ENCODE peak calls at places on chromosomes 5 and 9, in seven cellular contexts. L is iris pigment epithelial cell, O is thyroid gland, Y is hippocampal formation, S is esophagus muscularis mucosa, N is EL, J is hypothalamus. Z is an unnamed sample.

GRCh38 chr5:63240063-63240755 is 661.6 kb downstream of the LRRC70 start:
- DNase-seq in L (no peak), O (no peak), Y (no peak), S (no peak), N (no peak), J (no peak), Z (peak; percentile 3)

GRCh38 chr9:32873131-32873530 is 89.8 kb downstream of the TMEM215 start:
- DNase-seq in L (no peak), O (peak; percentile 96), Y (no peak), S (peak; percentile 55), N (no peak), J (no peak), Z (no peak)

GRCh38 chr9:12659220-12659619 is 34.0 kb upstream of the TYRP1 start:
- DNase-seq in L (no peak), O (no peak), Y (no peak), S (no peak), N (no peak), J (no peak), Z (no peak)

GRCh38 chr5:138762110-138762509 is 8.9 kb downstream of the CTNNA1 start:
- DNase-seq in L (no peak), O (no peak), Y (no peak), S (no peak), N (no peak), J (no peak), Z (no peak)

GRCh38 chr5:168328804-168329203 is 37.4 kb downstream of the WWC1 start:
- DNase-seq in L (peak; percentile 45), O (peak; percentile 44), Y (no peak), S (no peak), N (no peak), J (no peak), Z (no peak)

GRCh38 chr9:34647651-34648050 is 1.2 kb downstream of the GALT start:
- DNase-seq in L (no peak), O (no peak), Y (no peak), S (no peak), N (no peak), J (no peak), Z (no peak)

GRCh38 chr5:65967288-65968066 is 41.1 kb downstream of the ERBIN start:
- DNase-seq in L (no peak), O (no peak), Y (no peak), S (no peak), N (no peak), J (no peak), Z (no peak)

GRCh38 chr5:179254638-179255271 is 90.5 kb downstream of the ADAMTS2 start:
- DNase-seq in L (no peak), O (no peak), Y (no peak), S (no peak), N (no peak), J (no peak), Z (no peak)

GRCh38 chr5:126189862-126190261 is 233.3 kb upstream of the GRAMD2B start:
- DNase-seq in L (no peak), O (no peak), Y (no peak), S (no peak), N (no peak), J (no peak), Z (no peak)

GRCh38 chr5:54136666-54137440 is 173.5 kb downstream of the ARL15 start:
- DNase-seq in L (no peak), O (no peak), Y (no peak), S (no peak), N (no peak), J (no peak), Z (no peak)

GRCh38 chr9:113654605-113655193 is 191.2 kb downstream of the RGS3 start:
- DNase-seq in L (no peak), O (no peak), Y (no peak), S (no peak), N (no peak), J (no peak), Z (peak; percentile 80)

GRCh38 chr5:77852514-77853352 is 76.6 kb upstream of the TBCA start:
- DNase-seq in L (peak; percentile 88), O (peak; percentile 84), Y (peak; percentile 37), S (peak; percentile 82), N (peak; percentile 75), J (peak; percentile 72), Z (peak; percentile 26)

GRCh38 chr9:98707158-98708102 is 1.3 kb downstream of the GABBR2 start:
- DNase-seq in L (peak; percentile 88), O (peak; percentile 89), Y (peak; percentile 18), S (no peak), N (peak; percentile 83), J (peak; percentile 48), Z (peak; percentile 75)

GRCh38 chr9:118896356-118897000 is 472.8 kb downstream of the BRINP1 start:
- DNase-seq in L (no peak), O (no peak), Y (no peak), S (no peak), N (peak; percentile 1), J (no peak), Z (no peak)

GRCh38 chr5:151647320-151647861 is 39.3 kb downstream of the SPARC start:
- DNase-seq in L (no peak), O (no peak), Y (no peak), S (no peak), N (no peak), J (no peak), Z (no peak)

GRCh38 chr5:8216921-8217320 is 348.0 kb downstream of the MTRR start:
- DNase-seq in L (no peak), O (no peak), Y (no peak), S (no peak), N (no peak), J (no peak), Z (no peak)

GRCh38 chr9:105651806-105652205 is 10.5 kb upstream of the TAL2 start:
- DNase-seq in L (no peak), O (no peak), Y (no peak), S (no peak), N (no peak), J (no peak), Z (no peak)

Z was measured in dermis microvascular lymphatic vessel endothelial cell.